ENCODE peak calls at places on chromosomes 12 and 14, in seven cellular contexts. V is HCT116, I is GM12878, Q is K562, A is H1, W is SK-N-SH, H is HepG2. Z is an unnamed sample.

GRCh38 chr12:48105321-48105866 is 485 bp downstream of the SENP1 start:
- DNase-seq in V (no peak), I (peak), Q (no peak), A (no peak), W (no peak), H (no peak), Z (peak)

GRCh38 chr14:68392393-68393085 is 400.3 kb downstream of the ZFP36L1 start:
- DNase-seq in V (no peak), I (no peak), Q (no peak), A (no peak), W (no peak), H (peak), Z (no peak)

GRCh38 chr12:113197518-113198077 is 12.1 kb downstream of the RITA1 start:
- DNase-seq in V (no peak), I (no peak), Q (no peak), A (no peak), W (no peak), H (no peak), Z (no peak)

GRCh38 chr14:68182492-68182891 is 362.9 kb downstream of the RAD51B start:
- DNase-seq in V (no peak), I (peak), Q (no peak), A (no peak), W (no peak), H (no peak), Z (no peak)

GRCh38 chr14:74932401-74932901 is 9.4 kb upstream of the RPS6KL1 start:
- DNase-seq in V (no peak), I (no peak), Q (no peak), A (no peak), W (no peak), H (no peak), Z (no peak)

GRCh38 chr12:6667559-6668210 is 4.8 kb upstream of the ING4 start:
- DNase-seq in V (peak), I (no peak), Q (no peak), A (no peak), W (no peak), H (no peak), Z (peak)

GRCh38 chr14:50675597-50675996 is 7.5 kb upstream of the SAV1 start:
- DNase-seq in V (no peak), I (no peak), Q (no peak), A (no peak), W (no peak), H (no peak), Z (no peak)

GRCh38 chr12:51865757-51866270 is 17.3 kb upstream of the FIGNL2 start:
- DNase-seq in V (no peak), I (no peak), Q (no peak), A (no peak), W (peak), H (no peak), Z (no peak)

GRCh38 chr12:70451528-70451927 is 85.4 kb downstream of the KCNMB4 start:
- DNase-seq in V (no peak), I (no peak), Q (no peak), A (no peak), W (no peak), H (no peak), Z (no peak)

GRCh38 chr12:31362759-31363415 is 36.9 kb upstream of the SINHCAF start:
- DNase-seq in V (no peak), I (peak), Q (peak), A (no peak), W (no peak), H (peak), Z (peak)

GRCh38 chr12:131929530-131930456 is 717 bp downstream of the PUS1 start:
- DNase-seq in V (no peak), I (no peak), Q (peak), A (no peak), W (peak), H (no peak), Z (peak)

GRCh38 chr14:71764701-71765347 is 167.4 kb upstream of the RGS6 start:
- DNase-seq in V (no peak), I (no peak), Q (no peak), A (no peak), W (no peak), H (no peak), Z (no peak)

GRCh38 chr12:76792828-76793227 is 28.9 kb downstream of the ZDHHC17 start:
- DNase-seq in V (no peak), I (no peak), Q (no peak), A (no peak), W (no peak), H (no peak), Z (no peak)

GRCh38 chr12:113190761-113191160 is 5.2 kb downstream of the RITA1 start:
- DNase-seq in V (peak), I (no peak), Q (peak), A (no peak), W (peak), H (peak), Z (no peak)

GRCh38 chr14:68950111-68950510 is 29.0 kb downstream of the ACTN1 start:
- DNase-seq in V (no peak), I (no peak), Q (no peak), A (no peak), W (no peak), H (peak), Z (no peak)

GRCh38 chr14:84806627-84807026 is 723.3 kb upstream of the FLRT2 start:
- DNase-seq in V (no peak), I (no peak), Q (no peak), A (no peak), W (no peak), H (no peak), Z (no peak)

GRCh38 chr12:100688451-100688864 is 106.1 kb upstream of the ANO4 start:
- DNase-seq in V (no peak), I (no peak), Q (no peak), A (no peak), W (no peak), H (no peak), Z (no peak)

GRCh38 chr14:82915381-82915780 is 1381.7 kb upstream of the SEL1L start:
- DNase-seq in V (no peak), I (no peak), Q (no peak), A (no peak), W (no peak), H (no peak), Z (no peak)

GRCh38 chr12:57049890-57050289 is at the start of gene MYO1A:
- DNase-seq in V (no peak), I (no peak), Q (no peak), A (no peak), W (no peak), H (peak), Z (peak)

GRCh38 chr12:91289881-91290280 is 107.3 kb upstream of the DCN start:
- DNase-seq in V (no peak), I (no peak), Q (no peak), A (no peak), W (no peak), H (no peak), Z (peak)

GRCh38 chr12:92123780-92124707 is 21.6 kb downstream of the BTG1 start:
- DNase-seq in V (no peak), I (no peak), Q (no peak), A (no peak), W (no peak), H (no peak), Z (no peak)

GRCh38 chr12:109875572-109876131 is 4.7 kb downstream of the GLTP start:
- DNase-seq in V (no peak), I (no peak), Q (no peak), A (no peak), W (peak), H (no peak), Z (no peak)

GRCh38 chr12:76859621-76860020 is 19.2 kb downstream of the CSRP2 start:
- DNase-seq in V (no peak), I (no peak), Q (no peak), A (no peak), W (no peak), H (no peak), Z (no peak)

GRCh38 chr12:127487031-127487430 is 779.9 kb upstream of the TMEM132C start:
- DNase-seq in V (no peak), I (no peak), Q (no peak), A (no peak), W (no peak), H (no peak), Z (no peak)

GRCh38 chr12:128592345-128592744 is 231.4 kb downstream of the SLC15A4 start:
- DNase-seq in V (no peak), I (no peak), Q (no peak), A (no peak), W (no peak), H (no peak), Z (no peak)

GRCh38 chr12:128586630-128587029 is 237.1 kb downstream of the SLC15A4 start:
- DNase-seq in V (no peak), I (no peak), Q (no peak), A (no peak), W (no peak), H (no peak), Z (no peak)

GRCh38 chr12:128583453-128583852 is 240.3 kb downstream of the SLC15A4 start:
- DNase-seq in V (no peak), I (no peak), Q (peak), A (peak), W (peak), H (no peak), Z (no peak)

GRCh38 chr12:128587918-128588317 is 235.8 kb downstream of the SLC15A4 start:
- DNase-seq in V (no peak), I (no peak), Q (no peak), A (no peak), W (no peak), H (no peak), Z (no peak)
- TF ChIP-seq JUND in V (no peak), I (no peak), Q (no peak), A (no peak), W (no peak), H (no peak), Z (no peak)

GRCh38 chr12:18990866-18991265 is 138.7 kb upstream of the PLEKHA5 start:
- DNase-seq in V (no peak), I (no peak), Q (no peak), A (no peak), W (no peak), H (no peak), Z (no peak)
- TF ChIP-seq JUND in V (no peak), I (no peak), Q (no peak), A (no peak), W (no peak), H (no peak), Z (no peak)

DNA sequence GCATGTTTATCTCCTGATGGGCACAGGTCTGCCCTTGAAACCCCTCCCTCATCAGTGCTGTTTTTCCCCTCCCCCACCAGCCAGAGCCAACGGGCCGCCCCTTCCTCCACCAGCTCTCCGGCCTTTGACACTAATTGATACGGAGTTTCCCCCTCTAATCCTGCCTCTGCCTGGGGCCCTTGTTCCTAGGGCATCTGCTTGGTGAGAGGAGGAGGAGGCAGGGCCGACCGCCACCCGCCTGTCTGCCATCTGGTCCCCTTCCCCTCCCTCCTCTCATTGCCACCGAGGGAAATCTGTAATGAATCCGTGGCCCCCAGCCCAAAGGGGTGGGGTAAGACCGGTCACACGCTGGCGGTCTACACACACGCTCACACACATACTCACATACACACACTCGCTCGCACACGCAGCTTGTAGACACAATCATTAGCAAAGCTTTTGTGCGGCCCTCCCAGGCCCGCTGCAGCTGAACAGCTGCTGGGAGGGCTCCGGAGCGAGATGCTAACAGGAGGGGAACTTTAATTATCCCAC is 27.4 kb downstream of the SRRM4 start:
- DNase-seq in V (no peak), I (no peak), Q (no peak), A (no peak), W (peak), H (no peak), Z (no peak)
- TF ChIP-seq JUND in V (no peak), I (no peak), Q (no peak), A (no peak), W (no peak), H (no peak), Z (no peak)

DNA sequence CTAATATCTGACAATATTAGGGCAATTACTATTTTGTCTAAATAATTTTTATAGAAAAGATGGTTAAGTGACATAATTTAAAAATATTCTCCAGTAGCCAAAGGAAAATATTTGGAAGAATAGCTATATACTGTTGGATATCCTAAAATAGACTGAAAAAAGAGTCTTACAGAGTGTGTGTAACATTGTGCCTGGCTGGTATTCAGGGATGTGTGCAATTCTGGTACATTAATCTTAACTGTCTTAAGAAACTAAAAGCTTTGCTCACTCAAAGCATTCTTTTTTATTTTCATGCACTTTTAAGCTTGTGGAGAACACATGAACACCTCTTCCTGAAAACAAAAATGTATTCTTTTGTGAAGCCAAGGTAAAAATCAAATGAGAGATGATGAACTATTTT is 10.1 kb upstream of the NR2C1 start:
- DNase-seq in V (no peak), I (no peak), Q (no peak), A (no peak), W (no peak), H (no peak), Z (no peak)
- TF ChIP-seq JUND in V (no peak), I (no peak), Q (no peak), A (no peak), W (no peak), H (no peak), Z (no peak)

GRCh38 chr14:28952161-28952560 is 185.6 kb downstream of the FOXG1 start:
- DNase-seq in V (no peak), I (no peak), Q (no peak), A (no peak), W (no peak), H (no peak), Z (no peak)

GRCh38 chr14:28954025-28954424 is 187.4 kb downstream of the FOXG1 start:
- DNase-seq in V (no peak), I (no peak), Q (no peak), A (no peak), W (no peak), H (no peak), Z (no peak)

GRCh38 chr14:28949503-28949902 is 182.9 kb downstream of the FOXG1 start:
- DNase-seq in V (no peak), I (no peak), Q (no peak), A (no peak), W (no peak), H (no peak), Z (no peak)

DNA sequence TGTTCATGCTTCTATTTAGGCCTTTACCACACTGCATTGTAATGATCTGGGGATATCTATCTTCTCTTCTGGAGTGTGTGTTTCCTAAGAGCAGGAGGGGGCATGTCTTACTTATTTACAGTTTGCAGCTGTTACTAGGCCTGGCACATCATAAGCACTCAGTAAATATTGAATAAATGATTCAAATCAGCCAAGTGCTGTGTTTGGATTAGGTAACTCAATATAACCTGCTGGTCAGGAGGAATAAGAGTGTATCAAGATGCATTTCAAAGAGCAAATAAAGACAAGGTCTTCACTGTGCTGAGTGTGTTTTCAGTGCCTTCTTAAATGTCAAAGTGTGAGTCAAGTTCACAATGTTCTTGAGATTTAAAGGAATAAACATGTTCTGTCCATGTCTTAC is 186.1 kb downstream of the FOXG1 start:
- DNase-seq in V (no peak), I (no peak), Q (no peak), A (no peak), W (no peak), H (no peak), Z (no peak)
- TF ChIP-seq JUND in V (no peak), I (no peak), Q (no peak), A (no peak), W (no peak), H (no peak), Z (peak)

GRCh38 chr14:100676089-100676685 is 50.5 kb upstream of the DLK1 start:
- DNase-seq in V (no peak), I (no peak), Q (peak), A (no peak), W (no peak), H (no peak), Z (no peak)

GRCh38 chr14:100675664-100676063 is 51.0 kb upstream of the DLK1 start:
- DNase-seq in V (no peak), I (no peak), Q (no peak), A (no peak), W (no peak), H (no peak), Z (no peak)

GRCh38 chr14:100679170-100679569 is 47.5 kb upstream of the DLK1 start:
- DNase-seq in V (no peak), I (no peak), Q (no peak), A (no peak), W (no peak), H (no peak), Z (no peak)

GRCh38 chr14:100677925-100678765 is 48.5 kb upstream of the DLK1 start:
- DNase-seq in V (no peak), I (no peak), Q (peak), A (no peak), W (peak), H (no peak), Z (no peak)

DNA sequence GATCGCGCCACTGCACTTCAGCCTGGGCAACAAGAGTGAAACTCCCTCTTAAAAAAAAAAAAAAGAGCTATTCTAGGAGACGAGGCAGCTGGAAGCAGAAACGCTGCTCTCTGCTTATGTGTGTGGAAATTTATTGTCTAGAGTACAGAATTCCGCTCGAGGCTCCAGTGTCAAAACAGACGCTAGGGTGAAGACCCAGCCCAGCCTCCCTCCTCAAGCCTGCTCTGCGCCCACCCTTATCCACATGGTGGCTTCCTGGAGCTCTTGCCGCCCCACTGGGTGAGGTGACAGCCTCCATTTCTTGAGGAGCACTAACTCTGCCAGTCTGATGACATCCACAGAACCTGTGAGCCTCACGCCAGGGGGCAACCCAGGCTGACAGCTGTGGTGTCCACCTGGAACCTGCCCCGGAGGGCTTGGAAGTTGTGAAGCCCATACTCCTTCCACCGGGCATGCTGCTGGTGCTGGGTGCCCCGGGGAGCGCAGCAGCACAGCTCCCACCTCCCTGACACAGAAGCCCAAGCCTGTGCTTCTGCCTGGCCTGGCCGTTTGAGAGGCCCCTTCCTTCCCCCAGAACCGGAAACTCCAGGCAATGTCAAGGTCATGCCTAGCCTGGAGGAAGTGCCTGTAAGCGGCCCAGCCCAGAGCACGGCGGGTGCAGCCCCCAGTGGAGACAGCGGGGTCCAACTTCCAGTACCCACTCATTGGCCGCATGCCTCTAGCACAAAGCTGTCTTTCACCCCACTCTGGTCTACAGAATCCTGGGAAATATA is 49.4 kb upstream of the DLK1 start:
- DNase-seq in V (no peak), I (no peak), Q (no peak), A (no peak), W (peak), H (peak), Z (no peak)
- TF ChIP-seq JUND in V (no peak), I (no peak), Q (no peak), A (no peak), W (no peak), H (no peak), Z (no peak)

GRCh38 chr12:58441483-58441882 is 478.8 kb downstream of the LRIG3 start:
- DNase-seq in V (no peak), I (no peak), Q (no peak), A (no peak), W (no peak), H (no peak), Z (no peak)

GRCh38 chr12:58443273-58443980 is 476.9 kb downstream of the LRIG3 start:
- DNase-seq in V (peak), I (no peak), Q (no peak), A (no peak), W (peak), H (peak), Z (no peak)

DNA sequence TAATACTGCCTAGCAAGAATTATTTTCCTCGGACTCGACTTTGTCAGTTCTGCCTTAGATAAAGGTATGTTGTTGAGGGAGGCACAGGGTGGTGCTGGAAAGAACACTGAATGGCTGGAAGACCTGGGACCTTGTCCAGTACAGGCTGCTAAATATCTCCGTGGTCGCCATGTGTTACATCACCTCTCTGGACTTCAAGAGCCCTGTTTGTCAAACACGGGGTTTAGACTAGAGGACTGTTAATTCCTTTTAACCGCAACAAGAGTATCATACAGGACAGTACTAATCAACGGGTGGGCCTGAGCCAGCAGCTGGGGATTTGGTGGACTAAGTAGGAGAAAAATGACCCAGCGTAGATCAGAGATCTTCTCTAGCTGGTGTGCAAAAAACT is 476.3 kb downstream of the LRIG3 start:
- DNase-seq in V (no peak), I (no peak), Q (no peak), A (no peak), W (no peak), H (no peak), Z (no peak)
- TF ChIP-seq JUND in V (no peak), I (no peak), Q (no peak), A (no peak), W (no peak), H (no peak), Z (no peak)

GRCh38 chr12:107903377-107904061 is 129.0 kb downstream of the ASCL4 start:
- DNase-seq in V (no peak), I (peak), Q (peak), A (no peak), W (peak), H (no peak), Z (peak)
- TF ChIP-seq JUND in V (no peak), I (no peak), Q (no peak), A (no peak), W (no peak), H (no peak), Z (no peak)